ENCODE peak calls at places on chromosome 15, in five cellular contexts. I, M, B, E and G are unnamed samples. For H3K4me1, the result is how much of the 10 kb centered on the place peaks cover.

GRCh38 chr15:79896131-79896633 is 632 bp downstream of the MTHFS start:
- DNase-seq in I (no peak), M (no peak), B (no peak), E (no peak), G (no peak)

GRCh38 chr15:81848701-81849100 is 197.1 kb downstream of the MEX3B start:
- DNase-seq in I (no peak), M (peak), B (no peak), E (no peak), G (no peak)

GRCh38 chr15:41215708-41216107 is 14.8 kb downstream of the EXD1 start:
- DNase-seq in I (no peak), M (no peak), B (peak), E (no peak), G (no peak)

GRCh38 chr15:79171320-79172031 is 80.9 kb upstream of the RASGRF1 start:
- DNase-seq in I (no peak), M (no peak), B (no peak), E (no peak), G (no peak)

GRCh38 chr15:63210151-63211051 is 21.0 kb downstream of the RAB8B start:
- DNase-seq in I (no peak), M (no peak), B (no peak), E (no peak), G (no peak)

GRCh38 chr15:44381223-44381622 is 46.2 kb upstream of the CTDSPL2 start:
- DNase-seq in I (no peak), M (no peak), B (peak), E (no peak), G (no peak)

GRCh38 chr15:92625297-92625980 is 30.1 kb downstream of the FAM174B start:
- DNase-seq in I (no peak), M (no peak), B (peak), E (no peak), G (no peak)

GRCh38 chr15:37015476-37015875 is 84.9 kb downstream of the MEIS2 start:
- DNase-seq in I (no peak), M (no peak), B (no peak), E (no peak), G (no peak)

GRCh38 chr15:20280933-20281463 is 260.6 kb downstream of the GOLGA6L6 start:
- DNase-seq in I (peak), M (no peak), B (no peak), E (no peak), G (no peak)

GRCh38 chr15:29567336-29567735 is 254.9 kb downstream of the TJP1 start:
- DNase-seq in I (no peak), M (peak), B (no peak), E (no peak), G (no peak)

DNA sequence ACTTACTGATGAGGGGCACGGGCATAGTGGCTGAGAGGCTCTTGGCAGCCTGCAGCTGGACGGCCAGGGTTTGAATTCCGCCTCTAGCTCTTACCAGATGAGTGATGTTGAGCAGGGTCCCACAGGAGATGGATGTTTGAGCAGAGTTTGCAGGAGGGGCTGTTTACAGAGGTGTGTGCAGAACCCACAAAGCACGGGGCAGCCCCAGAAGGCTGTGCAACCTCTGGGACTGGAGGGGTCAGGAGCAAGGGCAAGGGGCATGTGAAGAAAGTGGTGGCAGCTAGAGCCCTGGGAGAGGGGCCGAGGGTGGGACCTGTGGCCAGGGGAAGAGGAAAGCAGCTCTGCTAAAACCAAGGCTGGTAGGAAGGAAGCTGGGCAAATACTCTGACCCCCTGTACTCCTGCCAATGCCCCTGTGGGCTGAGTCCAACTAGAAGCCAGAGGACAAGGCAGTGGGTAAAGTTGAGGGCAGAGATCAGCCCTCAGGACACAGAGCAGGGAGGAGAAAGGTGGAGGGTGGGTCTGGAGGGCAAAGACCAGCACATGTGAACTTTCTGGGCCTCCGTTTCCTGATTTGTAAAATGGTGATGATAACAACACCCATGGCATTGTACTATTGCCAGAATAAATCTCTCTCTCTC is 53.9 kb upstream of the ITGA11 start:
- DNase-seq in I (no peak), M (no peak), B (no peak), E (no peak), G (no peak)
- H3K4me1 ChIP-seq in I (under half), M (under half), B (under half), E (under half), G (under half)

DNA sequence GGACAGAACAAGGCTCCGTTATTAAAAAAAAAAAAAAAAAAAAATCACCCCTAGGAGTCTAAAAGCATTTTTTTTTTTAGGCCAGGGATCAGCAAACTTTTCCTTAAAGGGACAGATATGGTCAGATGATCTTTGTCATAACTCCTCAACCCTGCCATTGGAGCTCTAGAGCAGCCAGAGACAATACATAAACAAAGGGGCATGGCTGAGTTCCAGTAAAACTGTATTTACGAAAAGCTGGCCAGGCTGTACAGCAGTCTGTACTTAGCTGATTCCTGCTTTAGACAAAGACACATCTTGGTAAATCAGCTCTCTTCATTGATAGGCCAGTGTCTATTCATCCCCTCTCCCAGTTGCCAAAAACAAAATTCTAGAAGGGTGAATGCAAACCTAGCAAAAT is 35.1 kb downstream of the SENP8 start:
- DNase-seq in I (no peak), M (no peak), B (peak), E (no peak), G (no peak)
- H3K27ac ChIP-seq in I (peak), M (peak), B (no peak), E (no peak), G (no peak)

DNA sequence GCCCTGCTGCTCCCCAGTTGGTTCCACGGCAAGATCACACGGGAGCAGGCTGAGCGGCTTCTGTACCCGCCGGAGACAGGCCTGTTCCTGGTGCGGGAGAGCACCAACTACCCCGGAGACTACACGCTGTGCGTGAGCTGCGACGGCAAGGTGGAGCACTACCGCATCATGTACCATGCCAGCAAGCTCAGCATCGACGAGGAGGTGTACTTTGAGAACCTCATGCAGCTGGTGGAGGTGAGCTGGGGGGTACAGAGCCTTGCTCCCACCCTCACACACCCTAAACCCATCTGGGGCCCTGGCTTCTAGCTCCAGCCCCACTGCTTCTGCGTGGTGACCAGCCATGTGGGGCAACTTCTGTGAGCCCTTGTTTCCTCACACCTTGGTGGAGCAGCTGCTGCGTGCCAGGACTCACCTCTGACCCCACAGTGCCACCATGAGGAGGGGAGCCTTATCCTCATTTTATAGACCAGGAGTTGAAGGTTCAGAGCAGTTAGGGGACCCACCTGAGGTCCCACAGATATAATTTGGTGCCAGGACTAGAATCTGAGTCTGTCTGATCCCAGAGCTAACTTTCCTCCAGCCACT is 13.3 kb upstream of the LMAN1L start:
- DNase-seq in I (no peak), M (no peak), B (no peak), E (peak), G (no peak)
- H3K4me1 ChIP-seq in I (under half), M (under half), B (under half), E (half or more), G (under half)

GRCh38 chr15:89813381-89814111 is 1.1 kb downstream of the ANPEP start:
- DNase-seq in I (no peak), M (no peak), B (no peak), E (no peak), G (no peak)
- H3K27ac ChIP-seq in I (peak), M (no peak), B (peak), E (no peak), G (no peak)

GRCh38 chr15:35669021-35669420 is 123.1 kb upstream of the DPH6 start:
- DNase-seq in I (no peak), M (no peak), B (no peak), E (no peak), G (no peak)

GRCh38 chr15:35671981-35672380 is 126.0 kb upstream of the DPH6 start:
- DNase-seq in I (no peak), M (no peak), B (no peak), E (no peak), G (no peak)

GRCh38 chr15:35673093-35673573 is 127.2 kb upstream of the DPH6 start:
- DNase-seq in I (no peak), M (no peak), B (no peak), E (no peak), G (no peak)

GRCh38 chr15:35669457-35670045 is 123.6 kb upstream of the DPH6 start:
- DNase-seq in I (no peak), M (no peak), B (no peak), E (no peak), G (no peak)

DNA sequence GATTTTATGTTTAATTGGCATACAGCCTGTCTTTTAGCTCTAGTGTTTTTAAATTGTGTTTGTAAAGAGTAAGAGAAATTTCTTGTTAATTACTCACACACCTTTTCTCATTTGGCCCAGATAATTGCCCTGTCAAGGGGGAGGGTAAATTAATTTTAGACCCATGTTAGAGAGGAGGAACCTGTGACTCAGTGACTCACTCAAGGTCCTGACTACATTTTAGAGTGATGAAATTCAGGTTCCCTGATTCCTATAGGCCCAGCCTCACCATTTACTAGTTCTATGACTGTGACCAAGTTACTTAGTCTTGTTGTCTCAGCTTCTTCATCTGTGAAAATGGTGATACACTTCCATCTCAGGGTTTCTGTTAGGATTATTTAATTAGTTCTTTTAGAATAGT is 125.2 kb upstream of the DPH6 start:
- DNase-seq in I (no peak), M (no peak), B (no peak), E (no peak), G (no peak)
- H3K4me1 ChIP-seq in I (under half), M (under half), B (under half), E (under half), G (under half)

GRCh38 chr15:42577514-42578031 is 2.2 kb downstream of the STARD9 start:
- DNase-seq in I (no peak), M (no peak), B (peak), E (no peak), G (peak)
- H3K27ac ChIP-seq in I (no peak), M (peak), B (no peak), E (no peak), G (no peak)

GRCh38 chr15:31353931-31354330 is 27.3 kb downstream of the KLF13 start:
- DNase-seq in I (no peak), M (no peak), B (peak), E (no peak), G (peak)
- H3K4me1 ChIP-seq in I (half or more), M (half or more), B (under half), E (half or more), G (under half)

GRCh38 chr15:85277847-85278246 is 102.6 kb upstream of the AKAP13 start:
- DNase-seq in I (no peak), M (no peak), B (no peak), E (no peak), G (no peak)

GRCh38 chr15:85280203-85280602 is 100.2 kb upstream of the AKAP13 start:
- DNase-seq in I (no peak), M (no peak), B (no peak), E (no peak), G (no peak)

GRCh38 chr15:85276921-85277320 is 103.5 kb upstream of the AKAP13 start:
- DNase-seq in I (no peak), M (no peak), B (no peak), E (no peak), G (no peak)

GRCh38 chr15:85276508-85276907 is 103.9 kb upstream of the AKAP13 start:
- DNase-seq in I (no peak), M (no peak), B (no peak), E (no peak), G (no peak)

DNA sequence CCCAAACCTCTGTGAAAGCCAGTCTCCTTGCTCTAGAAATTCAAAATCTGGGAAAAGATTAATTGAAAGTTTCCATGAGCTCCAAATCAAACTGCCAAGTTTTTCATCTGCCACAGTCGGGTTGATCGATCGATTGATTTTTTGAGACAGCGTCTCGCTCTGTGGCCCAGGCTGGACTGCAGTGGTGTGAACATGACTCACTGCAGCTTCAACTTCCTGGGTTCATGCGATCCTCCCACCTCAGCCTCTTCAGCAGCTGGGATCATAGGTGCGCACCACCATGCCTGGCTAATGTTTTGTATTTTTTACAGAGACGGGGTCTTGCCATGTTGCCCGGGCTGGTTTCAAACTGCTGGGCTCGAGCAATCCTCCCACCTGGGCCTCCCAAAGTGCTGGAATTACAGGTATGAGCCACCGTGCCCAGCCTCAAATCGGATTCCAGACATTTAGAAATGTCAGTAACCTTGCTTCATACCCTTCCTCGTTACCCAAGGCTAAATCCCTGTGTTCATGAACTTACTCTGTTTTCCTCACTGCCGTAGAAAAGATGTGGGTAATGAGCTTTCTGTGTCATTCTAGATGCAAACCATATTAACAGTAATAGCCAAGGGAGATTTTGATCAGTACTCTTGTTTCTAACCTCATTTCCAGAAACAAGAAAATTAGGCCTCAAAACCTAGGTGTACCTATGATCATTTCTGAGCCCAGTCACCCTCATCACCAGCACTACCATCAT is 105.9 kb upstream of the AKAP13 start:
- DNase-seq in I (no peak), M (no peak), B (no peak), E (no peak), G (no peak)
- H3K27ac ChIP-seq in I (no peak), M (no peak), B (no peak), E (no peak), G (no peak)

GRCh38 chr15:99137877-99138276 is 33.0 kb downstream of the SYNM start:
- DNase-seq in I (no peak), M (no peak), B (no peak), E (no peak), G (no peak)

GRCh38 chr15:99134317-99134821 is 29.5 kb downstream of the SYNM start:
- DNase-seq in I (no peak), M (no peak), B (no peak), E (no peak), G (no peak)

GRCh38 chr15:99132584-99133287 is 27.9 kb downstream of the SYNM start:
- DNase-seq in I (no peak), M (no peak), B (no peak), E (no peak), G (no peak)

GRCh38 chr15:99137111-99137546 is 32.2 kb downstream of the SYNM start:
- DNase-seq in I (no peak), M (no peak), B (no peak), E (no peak), G (no peak)

DNA sequence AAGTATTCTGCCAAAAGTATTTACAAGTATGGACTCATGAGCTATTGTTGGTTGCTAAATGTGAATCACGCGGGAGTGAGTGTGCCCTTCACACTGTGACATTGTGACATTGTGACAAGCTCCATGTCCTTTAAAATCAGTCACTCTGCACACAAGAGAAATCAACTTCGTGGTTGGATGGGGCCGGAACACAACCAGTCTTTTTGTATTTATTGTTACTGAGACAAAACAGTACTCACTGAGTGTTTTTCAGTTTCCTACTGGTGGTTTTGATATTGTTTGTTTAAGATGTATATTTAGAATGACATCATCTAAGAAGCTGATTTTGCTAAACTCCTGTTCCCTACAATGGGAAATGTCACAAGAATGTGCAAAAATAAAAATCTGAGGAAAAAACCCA is 30.3 kb downstream of the SYNM start:
- DNase-seq in I (no peak), M (no peak), B (peak), E (no peak), G (no peak)
- H3K4me1 ChIP-seq in I (under half), M (under half), B (under half), E (under half), G (under half)

GRCh38 chr15:34815836-34816235 is 20.5 kb upstream of the ACTC1 start:
- DNase-seq in I (no peak), M (no peak), B (no peak), E (no peak), G (no peak)
- H3K27ac ChIP-seq in I (no peak), M (no peak), B (no peak), E (no peak), G (no peak)